ENCODE peak calls at places on chromosomes 5 and 9, in five cellular contexts. B, M, X, L and A are unnamed samples.

GRCh38 chr5:179344301-179345178 is 721 bp downstream of the ADAMTS2 start:
- DNase-seq in B (no peak), M (peak; percentile 22), X (peak; percentile 71), L (peak; percentile 22), A (no peak)

GRCh38 chr9:81118416-81118815 is 570.9 kb downstream of the TLE1 start:
- DNase-seq in B (no peak), M (peak; percentile 31), X (no peak), L (no peak), A (no peak)

GRCh38 chr5:173618927-173619519 is 2.6 kb upstream of the BOD1 start:
- DNase-seq in B (peak; percentile 54), M (peak; percentile 58), X (no peak), L (peak; percentile 44), A (peak; percentile 76)

GRCh38 chr5:180605554-180606214 is 14.4 kb upstream of the SCGB3A1 start:
- DNase-seq in B (peak; percentile 45), M (peak; percentile 51), X (peak; percentile 86), L (peak; percentile 55), A (peak; percentile 61)

GRCh38 chr5:155530046-155530445 is 516.5 kb downstream of the KIF4B start:
- DNase-seq in B (no peak), M (no peak), X (no peak), L (no peak), A (no peak)

GRCh38 chr5:179833709-179834070 is 13.0 kb downstream of the SQSTM1 start:
- DNase-seq in B (no peak), M (no peak), X (no peak), L (no peak), A (no peak)

GRCh38 chr9:132235894-132236661 is 74.2 kb downstream of the NTNG2 start:
- DNase-seq in B (peak; percentile 46), M (peak; percentile 56), X (peak; percentile 97), L (peak; percentile 82), A (peak; percentile 84)

GRCh38 chr5:132467292-132467984 is 23.1 kb downstream of the IRF1 start:
- DNase-seq in B (peak; percentile 56), M (no peak), X (no peak), L (no peak), A (no peak)

GRCh38 chr5:134493461-134494055 is 31.9 kb upstream of the JADE2 start:
- DNase-seq in B (no peak), M (no peak), X (no peak), L (no peak), A (no peak)

GRCh38 chr5:180085837-180086236 is 14.3 kb upstream of the RNF130 start:
- DNase-seq in B (no peak), M (no peak), X (no peak), L (no peak), A (no peak)

GRCh38 chr5:154196955-154197652 is 6.6 kb downstream of the GALNT10 start:
- DNase-seq in B (peak; percentile 46), M (peak; percentile 87), X (no peak), L (peak; percentile 74), A (peak; percentile 35)

GRCh38 chr5:143129910-143130703 is 273.4 kb downstream of the NR3C1 start:
- DNase-seq in B (no peak), M (no peak), X (no peak), L (no peak), A (no peak)

GRCh38 chr9:135404451-135405144 is 75.0 kb upstream of the PPP1R26 start:
- DNase-seq in B (no peak), M (no peak), X (no peak), L (no peak), A (no peak)

GRCh38 chr5:15105799-15106393 is 234.3 kb upstream of the ANKH start:
- DNase-seq in B (peak; percentile 36), M (peak; percentile 54), X (peak; percentile 67), L (peak; percentile 60), A (peak; percentile 64)

GRCh38 chr9:33690156-33690908 is 105.0 kb upstream of the PRSS3 start:
- DNase-seq in B (no peak), M (no peak), X (no peak), L (no peak), A (no peak)

GRCh38 chr9:88535932-88536324 is 950 bp downstream of the NXNL2 start:
- DNase-seq in B (no peak), M (peak; percentile 31), X (no peak), L (no peak), A (no peak)

GRCh38 chr5:140631831-140632365 is 1.1 kb downstream of the CD14 start:
- DNase-seq in B (no peak), M (no peak), X (no peak), L (no peak), A (no peak)

GRCh38 chr5:141182248-141182647 is at the start of gene PCDHB16:
- DNase-seq in B (peak; percentile 53), M (peak; percentile 32), X (peak; percentile 78), L (no peak), A (peak; percentile 24)

GRCh38 chr5:169474226-169474625 is 109.3 kb upstream of the SPDL1 start:
- DNase-seq in B (no peak), M (no peak), X (no peak), L (no peak), A (no peak)

GRCh38 chr9:117413346-117414219 is 1.3 kb downstream of the ASTN2 start:
- DNase-seq in B (no peak), M (no peak), X (peak; percentile 74), L (no peak), A (no peak)

GRCh38 chr9:8888592-8888991 is 1089.0 kb upstream of the DMAC1 start:
- DNase-seq in B (no peak), M (no peak), X (no peak), L (no peak), A (no peak)

GRCh38 chr9:90054810-90055209 is 450.0 kb downstream of the GADD45G start:
- DNase-seq in B (no peak), M (no peak), X (no peak), L (no peak), A (no peak)

GRCh38 chr5:155794801-155795200 is 532.2 kb upstream of the SGCD start:
- DNase-seq in B (no peak), M (peak; percentile 4), X (no peak), L (no peak), A (no peak)

GRCh38 chr9:138025908-138026307 is 148.3 kb downstream of the CACNA1B start:
- DNase-seq in B (no peak), M (no peak), X (no peak), L (no peak), A (no peak)

GRCh38 chr5:68494771-68495170 is 279.2 kb downstream of the PIK3R1 start:
- DNase-seq in B (no peak), M (peak; percentile 51), X (no peak), L (no peak), A (no peak)

GRCh38 chr9:137317021-137317978 is 15.2 kb upstream of the NRARP start:
- DNase-seq in B (no peak), M (no peak), X (peak; percentile 49), L (no peak), A (peak; percentile 13)

GRCh38 chr5:111574316-111574715 is 62.0 kb upstream of the STARD4 start:
- DNase-seq in B (no peak), M (peak; percentile 49), X (no peak), L (no peak), A (no peak)

GRCh38 chr9:127203501-127204327 is 60.9 kb upstream of the GARNL3 start:
- DNase-seq in B (no peak), M (no peak), X (no peak), L (no peak), A (no peak)

GRCh38 chr9:72954431-72955420 is 1.9 kb upstream of the ALDH1A1 start:
- DNase-seq in B (no peak), M (no peak), X (no peak), L (no peak), A (peak; percentile 68)

GRCh38 chr5:34474573-34475021 is 181.5 kb upstream of the RAI14 start:
- DNase-seq in B (peak; percentile 40), M (peak; percentile 77), X (no peak), L (peak; percentile 69), A (peak; percentile 70)

GRCh38 chr5:124678478-124678877 is 68.0 kb downstream of the ZNF608 start:
- DNase-seq in B (no peak), M (no peak), X (no peak), L (no peak), A (no peak)

GRCh38 chr9:93125331-93125894 is 8.6 kb downstream of the NINJ1 start:
- DNase-seq in B (no peak), M (no peak), X (no peak), L (no peak), A (no peak)
- TF ChIP-seq MAFK in B (no peak), M (no peak), X (no peak), L (no peak), A (no peak)

DNA sequence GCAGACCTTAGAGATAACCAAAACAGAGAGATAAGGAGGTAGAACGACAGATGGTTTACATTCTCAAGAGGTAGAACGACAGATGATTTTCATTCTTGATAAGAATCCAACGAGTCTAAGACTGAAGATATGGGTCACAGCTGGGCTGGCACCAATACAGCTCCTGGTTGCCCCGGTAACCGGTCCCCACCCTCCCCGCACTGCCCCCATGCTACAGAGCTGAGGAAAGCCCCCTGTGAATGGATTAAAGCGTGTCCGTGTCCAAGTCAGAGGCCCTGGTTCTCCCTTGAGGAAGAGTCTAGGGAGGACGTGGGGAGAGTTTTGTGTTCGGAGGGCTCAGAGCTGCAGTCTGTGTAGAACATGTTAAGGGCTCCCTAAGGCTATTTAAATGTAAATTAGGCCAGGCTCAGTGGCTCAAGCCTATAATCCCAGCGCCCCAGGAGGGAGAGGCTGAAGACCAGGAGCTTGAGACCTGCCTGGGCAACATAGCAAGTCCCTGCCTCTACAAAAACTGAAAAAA is 8.1 kb downstream of the IDNK start:
- DNase-seq in B (no peak), M (peak; percentile 42), X (peak; percentile 76), L (no peak), A (no peak)
- TF ChIP-seq MAFK in B (no peak), M (no peak), X (no peak), L (no peak), A (no peak)

DNA sequence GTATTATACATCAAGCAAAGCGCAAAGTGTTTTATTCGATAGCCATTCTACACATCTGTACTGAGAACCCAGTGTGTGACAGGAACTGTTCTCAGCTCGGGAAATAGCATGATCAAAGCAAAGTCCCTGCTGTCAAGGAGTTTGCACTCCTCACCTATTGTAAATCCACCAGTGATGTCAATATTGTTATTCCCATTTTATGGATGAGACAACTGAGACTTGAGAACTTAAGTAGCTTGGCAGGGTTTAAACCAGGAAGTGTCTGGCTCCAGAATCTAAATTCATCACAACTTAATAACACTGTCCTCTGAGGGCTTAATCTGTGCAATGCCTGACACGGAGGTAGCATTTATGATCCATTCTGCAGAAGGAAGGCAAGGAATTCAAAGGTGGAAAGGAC is 50.7 kb downstream of the ADAM19 start:
- DNase-seq in B (no peak), M (no peak), X (no peak), L (no peak), A (no peak)
- TF ChIP-seq MAFK in B (no peak), M (no peak), X (no peak), L (no peak), A (no peak)

GRCh38 chr5:136769900-136770684 is 404.7 kb upstream of the TRPC7 start:
- DNase-seq in B (peak; percentile 48), M (peak; percentile 50), X (peak; percentile 87), L (peak; percentile 74), A (peak; percentile 75)
- TF ChIP-seq MAFK in B (no peak), M (no peak), X (peak; percentile 33), L (peak; percentile 5), A (peak; percentile 27)

GRCh38 chr9:3043369-3043768 is 199.5 kb upstream of the PUM3 start:
- DNase-seq in B (no peak), M (peak; percentile 6), X (no peak), L (no peak), A (no peak)
- TF ChIP-seq MAFK in B (no peak), M (no peak), X (no peak), L (no peak), A (no peak)